ENCODE peak calls at places on chromosomes 1 and 21, in ten cellular contexts. One of them, this sample, is unnamed.

GRCh38 chr1:94672001-94672400 is 130.4 kb upstream of the F3 start:
- DNase-seq in CD4-positive, alpha-beta memory T cell: no peak
- DNase-seq in NCI-H2029 treated with DMSO at 0.1 percent for 48 hours: no peak
- DNase-seq in T-cell: no peak
- DNase-seq in GM13976: no peak
- DNase-seq in foreskin keratinocyte: no peak
- DNase-seq in keratinocyte: no peak
- DNase-seq in astrocyte of the spinal cord: no peak
- DNase-seq in amygdala: no peak
- DNase-seq in activated CD4-positive, CD25-positive, alpha-beta regulatory T cell treated with anti-CD3 and anti-CD28 coated beads, Interleukin-2, amount 50 U/mL, for 72 hours: no peak
- DNase-seq in this sample: no peak

GRCh38 chr1:29697391-29697780 is 461.1 kb downstream of the PTPRU start:
- DNase-seq in GM13976: no peak
- DNase-seq in NCI-H2029 treated with DMSO at 0.1 percent for 48 hours: no peak
- DNase-seq in CD4-positive, alpha-beta memory T cell: no peak
- DNase-seq in amygdala: no peak
- DNase-seq in T-cell: no peak
- DNase-seq in foreskin keratinocyte: no peak
- DNase-seq in astrocyte of the spinal cord: no peak
- DNase-seq in activated CD4-positive, CD25-positive, alpha-beta regulatory T cell treated with anti-CD3 and anti-CD28 coated beads, Interleukin-2, amount 50 U/mL, for 72 hours: no peak
- DNase-seq in keratinocyte: no peak
- DNase-seq in this sample: no peak

GRCh38 chr1:195768936-195769335 is 839.3 kb downstream of the KCNT2 start:
- DNase-seq in CD4-positive, alpha-beta memory T cell: no peak
- DNase-seq in activated CD4-positive, CD25-positive, alpha-beta regulatory T cell treated with anti-CD3 and anti-CD28 coated beads, Interleukin-2, amount 50 U/mL, for 72 hours: no peak
- DNase-seq in astrocyte of the spinal cord: no peak
- DNase-seq in T-cell: no peak
- DNase-seq in NCI-H2029 treated with DMSO at 0.1 percent for 48 hours: no peak
- DNase-seq in keratinocyte: no peak
- DNase-seq in GM13976: no peak
- DNase-seq in foreskin keratinocyte: no peak
- DNase-seq in amygdala: no peak
- DNase-seq in this sample: no peak

GRCh38 chr21:32475162-32475812 is 62.8 kb downstream of the EVA1C start:
- DNase-seq in amygdala: no peak
- DNase-seq in astrocyte of the spinal cord: peak
- DNase-seq in T-cell: no peak
- DNase-seq in keratinocyte: no peak
- DNase-seq in CD4-positive, alpha-beta memory T cell: no peak
- DNase-seq in GM13976: no peak
- DNase-seq in activated CD4-positive, CD25-positive, alpha-beta regulatory T cell treated with anti-CD3 and anti-CD28 coated beads, Interleukin-2, amount 50 U/mL, for 72 hours: no peak
- DNase-seq in foreskin keratinocyte: no peak
- DNase-seq in NCI-H2029 treated with DMSO at 0.1 percent for 48 hours: no peak
- DNase-seq in this sample: no peak

GRCh38 chr1:153776971-153777370 is 1.8 kb downstream of the SLC27A3 start:
- DNase-seq in astrocyte of the spinal cord: no peak
- DNase-seq in foreskin keratinocyte: no peak
- DNase-seq in CD4-positive, alpha-beta memory T cell: no peak
- DNase-seq in T-cell: no peak
- DNase-seq in keratinocyte: no peak
- DNase-seq in amygdala: no peak
- DNase-seq in NCI-H2029 treated with DMSO at 0.1 percent for 48 hours: no peak
- DNase-seq in GM13976: no peak
- DNase-seq in activated CD4-positive, CD25-positive, alpha-beta regulatory T cell treated with anti-CD3 and anti-CD28 coated beads, Interleukin-2, amount 50 U/mL, for 72 hours: no peak
- DNase-seq in this sample: peak

GRCh38 chr1:3409737-3410434 is 44.6 kb upstream of the ARHGEF16 start:
- DNase-seq in astrocyte of the spinal cord: peak
- DNase-seq in keratinocyte: no peak
- DNase-seq in T-cell: no peak
- DNase-seq in activated CD4-positive, CD25-positive, alpha-beta regulatory T cell treated with anti-CD3 and anti-CD28 coated beads, Interleukin-2, amount 50 U/mL, for 72 hours: no peak
- DNase-seq in foreskin keratinocyte: no peak
- DNase-seq in CD4-positive, alpha-beta memory T cell: no peak
- DNase-seq in NCI-H2029 treated with DMSO at 0.1 percent for 48 hours: no peak
- DNase-seq in amygdala: peak
- DNase-seq in GM13976: no peak
- DNase-seq in this sample: peak

GRCh38 chr1:201504179-201504631 is 2.7 kb downstream of the CSRP1 start:
- DNase-seq in keratinocyte: no peak
- DNase-seq in amygdala: no peak
- DNase-seq in T-cell: no peak
- DNase-seq in astrocyte of the spinal cord: no peak
- DNase-seq in activated CD4-positive, CD25-positive, alpha-beta regulatory T cell treated with anti-CD3 and anti-CD28 coated beads, Interleukin-2, amount 50 U/mL, for 72 hours: no peak
- DNase-seq in CD4-positive, alpha-beta memory T cell: no peak
- DNase-seq in GM13976: no peak
- DNase-seq in foreskin keratinocyte: no peak
- DNase-seq in NCI-H2029 treated with DMSO at 0.1 percent for 48 hours: no peak
- DNase-seq in this sample: no peak

GRCh38 chr1:194043984-194044755 is 857.8 kb upstream of the B3GALT2 start:
- DNase-seq in activated CD4-positive, CD25-positive, alpha-beta regulatory T cell treated with anti-CD3 and anti-CD28 coated beads, Interleukin-2, amount 50 U/mL, for 72 hours: no peak
- DNase-seq in astrocyte of the spinal cord: peak
- DNase-seq in foreskin keratinocyte: peak
- DNase-seq in NCI-H2029 treated with DMSO at 0.1 percent for 48 hours: no peak
- DNase-seq in keratinocyte: no peak
- DNase-seq in GM13976: no peak
- DNase-seq in CD4-positive, alpha-beta memory T cell: no peak
- DNase-seq in amygdala: no peak
- DNase-seq in T-cell: no peak
- DNase-seq in this sample: no peak

GRCh38 chr1:47431534-47431933 is 6.3 kb upstream of the FOXD2 start:
- DNase-seq in astrocyte of the spinal cord: peak
- DNase-seq in CD4-positive, alpha-beta memory T cell: no peak
- DNase-seq in GM13976: no peak
- DNase-seq in T-cell: no peak
- DNase-seq in foreskin keratinocyte: peak
- DNase-seq in keratinocyte: no peak
- DNase-seq in activated CD4-positive, CD25-positive, alpha-beta regulatory T cell treated with anti-CD3 and anti-CD28 coated beads, Interleukin-2, amount 50 U/mL, for 72 hours: no peak
- DNase-seq in amygdala: no peak
- DNase-seq in NCI-H2029 treated with DMSO at 0.1 percent for 48 hours: no peak
- DNase-seq in this sample: no peak

GRCh38 chr1:37926061-37926924 is 20.6 kb downstream of the INPP5B start:
- DNase-seq in astrocyte of the spinal cord: peak
- DNase-seq in T-cell: no peak
- DNase-seq in keratinocyte: no peak
- DNase-seq in foreskin keratinocyte: no peak
- DNase-seq in GM13976: peak
- DNase-seq in amygdala: no peak
- DNase-seq in CD4-positive, alpha-beta memory T cell: peak
- DNase-seq in NCI-H2029 treated with DMSO at 0.1 percent for 48 hours: no peak
- DNase-seq in activated CD4-positive, CD25-positive, alpha-beta regulatory T cell treated with anti-CD3 and anti-CD28 coated beads, Interleukin-2, amount 50 U/mL, for 72 hours: no peak
- DNase-seq in this sample: no peak

GRCh38 chr1:28656335-28656734 is 7.9 kb downstream of the RNU11 start:
- DNase-seq in amygdala: no peak
- DNase-seq in T-cell: no peak
- DNase-seq in NCI-H2029 treated with DMSO at 0.1 percent for 48 hours: no peak
- DNase-seq in foreskin keratinocyte: no peak
- DNase-seq in keratinocyte: no peak
- DNase-seq in activated CD4-positive, CD25-positive, alpha-beta regulatory T cell treated with anti-CD3 and anti-CD28 coated beads, Interleukin-2, amount 50 U/mL, for 72 hours: no peak
- DNase-seq in CD4-positive, alpha-beta memory T cell: no peak
- DNase-seq in GM13976: no peak
- DNase-seq in astrocyte of the spinal cord: no peak
- DNase-seq in this sample: no peak

GRCh38 chr1:231020139-231020601 is 19.9 kb downstream of the FAM89A start:
- DNase-seq in foreskin keratinocyte: peak
- DNase-seq in NCI-H2029 treated with DMSO at 0.1 percent for 48 hours: no peak
- DNase-seq in GM13976: no peak
- DNase-seq in amygdala: no peak
- DNase-seq in keratinocyte: peak
- DNase-seq in astrocyte of the spinal cord: no peak
- DNase-seq in CD4-positive, alpha-beta memory T cell: no peak
- DNase-seq in activated CD4-positive, CD25-positive, alpha-beta regulatory T cell treated with anti-CD3 and anti-CD28 coated beads, Interleukin-2, amount 50 U/mL, for 72 hours: no peak
- DNase-seq in T-cell: no peak
- DNase-seq in this sample: no peak

GRCh38 chr1:209648931-209649776 is 3.1 kb downstream of the LAMB3 start:
- DNase-seq in amygdala: no peak
- DNase-seq in NCI-H2029 treated with DMSO at 0.1 percent for 48 hours: no peak
- DNase-seq in GM13976: no peak
- DNase-seq in astrocyte of the spinal cord: peak
- DNase-seq in activated CD4-positive, CD25-positive, alpha-beta regulatory T cell treated with anti-CD3 and anti-CD28 coated beads, Interleukin-2, amount 50 U/mL, for 72 hours: no peak
- DNase-seq in keratinocyte: peak
- DNase-seq in T-cell: no peak
- DNase-seq in CD4-positive, alpha-beta memory T cell: no peak
- DNase-seq in foreskin keratinocyte: peak
- DNase-seq in this sample: no peak

GRCh38 chr1:23394664-23395063 is 25.0 kb upstream of the ZNF436 start:
- DNase-seq in foreskin keratinocyte: no peak
- DNase-seq in amygdala: no peak
- DNase-seq in NCI-H2029 treated with DMSO at 0.1 percent for 48 hours: no peak
- DNase-seq in keratinocyte: no peak
- DNase-seq in astrocyte of the spinal cord: peak
- DNase-seq in GM13976: no peak
- DNase-seq in T-cell: no peak
- DNase-seq in activated CD4-positive, CD25-positive, alpha-beta regulatory T cell treated with anti-CD3 and anti-CD28 coated beads, Interleukin-2, amount 50 U/mL, for 72 hours: no peak
- DNase-seq in CD4-positive, alpha-beta memory T cell: no peak
- DNase-seq in this sample: peak

GRCh38 chr1:235783148-235783776 is 83.4 kb downstream of the LYST start:
- DNase-seq in activated CD4-positive, CD25-positive, alpha-beta regulatory T cell treated with anti-CD3 and anti-CD28 coated beads, Interleukin-2, amount 50 U/mL, for 72 hours: no peak
- DNase-seq in foreskin keratinocyte: peak
- DNase-seq in T-cell: no peak
- DNase-seq in NCI-H2029 treated with DMSO at 0.1 percent for 48 hours: peak
- DNase-seq in keratinocyte: no peak
- DNase-seq in amygdala: no peak
- DNase-seq in CD4-positive, alpha-beta memory T cell: peak
- DNase-seq in astrocyte of the spinal cord: peak
- DNase-seq in GM13976: peak
- DNase-seq in this sample: no peak

GRCh38 chr1:232319518-232319917 is 310.4 kb downstream of the SIPA1L2 start:
- DNase-seq in activated CD4-positive, CD25-positive, alpha-beta regulatory T cell treated with anti-CD3 and anti-CD28 coated beads, Interleukin-2, amount 50 U/mL, for 72 hours: no peak
- DNase-seq in NCI-H2029 treated with DMSO at 0.1 percent for 48 hours: no peak
- DNase-seq in CD4-positive, alpha-beta memory T cell: no peak
- DNase-seq in astrocyte of the spinal cord: no peak
- DNase-seq in T-cell: no peak
- DNase-seq in amygdala: no peak
- DNase-seq in foreskin keratinocyte: no peak
- DNase-seq in keratinocyte: no peak
- DNase-seq in GM13976: no peak
- DNase-seq in this sample: no peak

GRCh38 chr1:59878370-59878769 is 48.2 kb downstream of the CYP2J2 start:
- DNase-seq in astrocyte of the spinal cord: no peak
- DNase-seq in NCI-H2029 treated with DMSO at 0.1 percent for 48 hours: no peak
- DNase-seq in keratinocyte: no peak
- DNase-seq in foreskin keratinocyte: peak
- DNase-seq in activated CD4-positive, CD25-positive, alpha-beta regulatory T cell treated with anti-CD3 and anti-CD28 coated beads, Interleukin-2, amount 50 U/mL, for 72 hours: no peak
- DNase-seq in CD4-positive, alpha-beta memory T cell: no peak
- DNase-seq in T-cell: no peak
- DNase-seq in amygdala: no peak
- DNase-seq in GM13976: no peak
- DNase-seq in this sample: no peak

GRCh38 chr1:36652586-36652985 is 169.9 kb upstream of the CSF3R start:
- DNase-seq in foreskin keratinocyte: no peak
- DNase-seq in keratinocyte: no peak
- DNase-seq in activated CD4-positive, CD25-positive, alpha-beta regulatory T cell treated with anti-CD3 and anti-CD28 coated beads, Interleukin-2, amount 50 U/mL, for 72 hours: no peak
- DNase-seq in CD4-positive, alpha-beta memory T cell: no peak
- DNase-seq in GM13976: no peak
- DNase-seq in T-cell: no peak
- DNase-seq in astrocyte of the spinal cord: no peak
- DNase-seq in NCI-H2029 treated with DMSO at 0.1 percent for 48 hours: no peak
- DNase-seq in amygdala: no peak
- DNase-seq in this sample: no peak

GRCh38 chr1:85243336-85243735 is 16.1 kb downstream of the C1orf52 start:
- DNase-seq in NCI-H2029 treated with DMSO at 0.1 percent for 48 hours: no peak
- DNase-seq in foreskin keratinocyte: no peak
- DNase-seq in astrocyte of the spinal cord: no peak
- DNase-seq in CD4-positive, alpha-beta memory T cell: no peak
- DNase-seq in keratinocyte: no peak
- DNase-seq in amygdala: no peak
- DNase-seq in GM13976: no peak
- DNase-seq in activated CD4-positive, CD25-positive, alpha-beta regulatory T cell treated with anti-CD3 and anti-CD28 coated beads, Interleukin-2, amount 50 U/mL, for 72 hours: no peak
- DNase-seq in T-cell: no peak
- DNase-seq in this sample: no peak

GRCh38 chr1:221076467-221076866 is 197.2 kb downstream of the HLX start:
- DNase-seq in NCI-H2029 treated with DMSO at 0.1 percent for 48 hours: no peak
- DNase-seq in astrocyte of the spinal cord: no peak
- DNase-seq in foreskin keratinocyte: no peak
- DNase-seq in activated CD4-positive, CD25-positive, alpha-beta regulatory T cell treated with anti-CD3 and anti-CD28 coated beads, Interleukin-2, amount 50 U/mL, for 72 hours: no peak
- DNase-seq in GM13976: no peak
- DNase-seq in keratinocyte: no peak
- DNase-seq in amygdala: no peak
- DNase-seq in T-cell: no peak
- DNase-seq in CD4-positive, alpha-beta memory T cell: no peak
- DNase-seq in this sample: no peak

GRCh38 chr1:239647045-239647444 is 260.7 kb downstream of the CHRM3 start:
- DNase-seq in foreskin keratinocyte: no peak
- DNase-seq in keratinocyte: no peak
- DNase-seq in astrocyte of the spinal cord: no peak
- DNase-seq in activated CD4-positive, CD25-positive, alpha-beta regulatory T cell treated with anti-CD3 and anti-CD28 coated beads, Interleukin-2, amount 50 U/mL, for 72 hours: no peak
- DNase-seq in GM13976: no peak
- DNase-seq in amygdala: no peak
- DNase-seq in T-cell: no peak
- DNase-seq in NCI-H2029 treated with DMSO at 0.1 percent for 48 hours: no peak
- DNase-seq in CD4-positive, alpha-beta memory T cell: no peak
- DNase-seq in this sample: no peak

GRCh38 chr1:184329255-184329953 is 57.4 kb upstream of the C1orf21 start:
- DNase-seq in CD4-positive, alpha-beta memory T cell: no peak
- DNase-seq in GM13976: no peak
- DNase-seq in keratinocyte: no peak
- DNase-seq in NCI-H2029 treated with DMSO at 0.1 percent for 48 hours: no peak
- DNase-seq in foreskin keratinocyte: no peak
- DNase-seq in T-cell: no peak
- DNase-seq in activated CD4-positive, CD25-positive, alpha-beta regulatory T cell treated with anti-CD3 and anti-CD28 coated beads, Interleukin-2, amount 50 U/mL, for 72 hours: no peak
- DNase-seq in astrocyte of the spinal cord: no peak
- DNase-seq in amygdala: no peak
- DNase-seq in this sample: no peak

GRCh38 chr1:181216571-181216994 is 128.1 kb downstream of the IER5 start:
- DNase-seq in keratinocyte: no peak
- DNase-seq in NCI-H2029 treated with DMSO at 0.1 percent for 48 hours: no peak
- DNase-seq in foreskin keratinocyte: no peak
- DNase-seq in T-cell: no peak
- DNase-seq in GM13976: no peak
- DNase-seq in astrocyte of the spinal cord: no peak
- DNase-seq in CD4-positive, alpha-beta memory T cell: no peak
- DNase-seq in activated CD4-positive, CD25-positive, alpha-beta regulatory T cell treated with anti-CD3 and anti-CD28 coated beads, Interleukin-2, amount 50 U/mL, for 72 hours: no peak
- DNase-seq in amygdala: no peak
- DNase-seq in this sample: no peak

GRCh38 chr1:227891955-227892871 is 55.5 kb downstream of the WNT9A start:
- DNase-seq in GM13976: no peak
- DNase-seq in astrocyte of the spinal cord: no peak
- DNase-seq in amygdala: no peak
- DNase-seq in keratinocyte: no peak
- DNase-seq in T-cell: no peak
- DNase-seq in CD4-positive, alpha-beta memory T cell: no peak
- DNase-seq in NCI-H2029 treated with DMSO at 0.1 percent for 48 hours: no peak
- DNase-seq in foreskin keratinocyte: no peak
- DNase-seq in activated CD4-positive, CD25-positive, alpha-beta regulatory T cell treated with anti-CD3 and anti-CD28 coated beads, Interleukin-2, amount 50 U/mL, for 72 hours: peak
- DNase-seq in this sample: peak

GRCh38 chr1:235286667-235287066 is 41.3 kb downstream of the ARID4B start:
- DNase-seq in activated CD4-positive, CD25-positive, alpha-beta regulatory T cell treated with anti-CD3 and anti-CD28 coated beads, Interleukin-2, amount 50 U/mL, for 72 hours: no peak
- DNase-seq in keratinocyte: no peak
- DNase-seq in NCI-H2029 treated with DMSO at 0.1 percent for 48 hours: no peak
- DNase-seq in foreskin keratinocyte: peak
- DNase-seq in T-cell: no peak
- DNase-seq in astrocyte of the spinal cord: no peak
- DNase-seq in CD4-positive, alpha-beta memory T cell: no peak
- DNase-seq in amygdala: no peak
- DNase-seq in GM13976: no peak
- DNase-seq in this sample: no peak

GRCh38 chr1:109152196-109152595 is 38.3 kb downstream of the ELAPOR1 start:
- DNase-seq in astrocyte of the spinal cord: no peak
- DNase-seq in NCI-H2029 treated with DMSO at 0.1 percent for 48 hours: no peak
- DNase-seq in T-cell: no peak
- DNase-seq in activated CD4-positive, CD25-positive, alpha-beta regulatory T cell treated with anti-CD3 and anti-CD28 coated beads, Interleukin-2, amount 50 U/mL, for 72 hours: no peak
- DNase-seq in foreskin keratinocyte: no peak
- DNase-seq in GM13976: no peak
- DNase-seq in amygdala: no peak
- DNase-seq in CD4-positive, alpha-beta memory T cell: no peak
- DNase-seq in keratinocyte: no peak
- DNase-seq in this sample: no peak

GRCh38 chr1:9314101-9314500 is 21.4 kb downstream of the SPSB1 start:
- DNase-seq in foreskin keratinocyte: no peak
- DNase-seq in NCI-H2029 treated with DMSO at 0.1 percent for 48 hours: no peak
- DNase-seq in CD4-positive, alpha-beta memory T cell: no peak
- DNase-seq in GM13976: no peak
- DNase-seq in T-cell: no peak
- DNase-seq in keratinocyte: no peak
- DNase-seq in activated CD4-positive, CD25-positive, alpha-beta regulatory T cell treated with anti-CD3 and anti-CD28 coated beads, Interleukin-2, amount 50 U/mL, for 72 hours: no peak
- DNase-seq in amygdala: no peak
- DNase-seq in astrocyte of the spinal cord: no peak
- DNase-seq in this sample: no peak

GRCh38 chr1:9691726-9692125 is 40.2 kb downstream of the PIK3CD start:
- DNase-seq in activated CD4-positive, CD25-positive, alpha-beta regulatory T cell treated with anti-CD3 and anti-CD28 coated beads, Interleukin-2, amount 50 U/mL, for 72 hours: no peak
- DNase-seq in NCI-H2029 treated with DMSO at 0.1 percent for 48 hours: no peak
- DNase-seq in CD4-positive, alpha-beta memory T cell: no peak
- DNase-seq in amygdala: no peak
- DNase-seq in GM13976: no peak
- DNase-seq in T-cell: no peak
- DNase-seq in astrocyte of the spinal cord: no peak
- DNase-seq in foreskin keratinocyte: no peak
- DNase-seq in keratinocyte: no peak
- DNase-seq in this sample: no peak